ENCODE peak calls at places on chromosomes 11 and 22, in four cellular contexts. H, P, R and C are unnamed samples.

GRCh38 chr11:107139396-107139795 is 121.1 kb upstream of the GUCY1A2 start:
- DNase-seq in R (no peak), H (no peak), P (no peak), C (no peak)

GRCh38 chr11:46541593-46542371 is 52.0 kb downstream of the AMBRA1 start:
- DNase-seq in P (no peak), H (no peak), R (peak; percentile 76), C (no peak)

GRCh38 chr11:86873573-86874083 is 73.3 kb downstream of the PRSS23 start:
- DNase-seq in R (no peak), P (no peak), H (no peak), C (no peak)

GRCh38 chr22:43812149-43812842 is at the start of gene EFCAB6:
- DNase-seq in P (peak; percentile 93), R (peak; percentile 76), H (no peak), C (peak; percentile 96)

GRCh38 chr11:5317301-5317700 is 6.8 kb downstream of the OR51B2 start:
- DNase-seq in P (no peak), R (no peak), H (no peak), C (no peak)

GRCh38 chr11:65262775-65263174 is 1.0 kb downstream of the POLA2 start:
- DNase-seq in R (peak; percentile 25), P (no peak), H (no peak), C (no peak)

GRCh38 chr11:80593981-80594380 is 1153.2 kb upstream of the TENM4 start:
- DNase-seq in R (no peak), P (no peak), H (peak; percentile 28), C (no peak)

GRCh38 chr11:15967966-15968365 is 388.4 kb downstream of the SOX6 start:
- DNase-seq in R (no peak), P (no peak), H (no peak), C (no peak)

GRCh38 chr11:19060629-19061028 is at the start of gene MRGPRX2:
- DNase-seq in H (no peak), R (no peak), P (no peak), C (no peak)

DNA sequence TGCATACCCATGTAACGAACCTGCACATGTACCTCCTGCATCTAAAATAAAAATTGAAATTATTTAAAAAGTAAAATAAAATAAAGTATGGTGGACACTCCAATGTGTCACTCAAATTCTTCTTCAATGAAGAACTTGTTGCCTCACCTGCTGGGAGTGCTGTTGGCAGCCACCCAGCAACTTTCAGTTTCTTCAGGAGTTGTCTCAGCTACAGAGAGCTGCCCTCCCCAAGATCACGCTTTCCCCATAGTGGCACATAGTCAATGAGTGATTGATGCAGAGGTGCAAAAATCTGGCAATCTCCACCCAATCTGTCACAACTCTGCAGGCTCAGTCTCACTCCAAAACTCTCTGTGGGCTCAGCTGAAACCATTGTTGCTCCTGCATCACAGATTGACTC is 92.3 kb upstream of the C11orf87 start:
- DNase-seq in P (no peak), H (no peak), R (no peak), C (no peak)
- TF ChIP-seq ELF4 in P (no peak), H (no peak), R (no peak), C (no peak)

DNA sequence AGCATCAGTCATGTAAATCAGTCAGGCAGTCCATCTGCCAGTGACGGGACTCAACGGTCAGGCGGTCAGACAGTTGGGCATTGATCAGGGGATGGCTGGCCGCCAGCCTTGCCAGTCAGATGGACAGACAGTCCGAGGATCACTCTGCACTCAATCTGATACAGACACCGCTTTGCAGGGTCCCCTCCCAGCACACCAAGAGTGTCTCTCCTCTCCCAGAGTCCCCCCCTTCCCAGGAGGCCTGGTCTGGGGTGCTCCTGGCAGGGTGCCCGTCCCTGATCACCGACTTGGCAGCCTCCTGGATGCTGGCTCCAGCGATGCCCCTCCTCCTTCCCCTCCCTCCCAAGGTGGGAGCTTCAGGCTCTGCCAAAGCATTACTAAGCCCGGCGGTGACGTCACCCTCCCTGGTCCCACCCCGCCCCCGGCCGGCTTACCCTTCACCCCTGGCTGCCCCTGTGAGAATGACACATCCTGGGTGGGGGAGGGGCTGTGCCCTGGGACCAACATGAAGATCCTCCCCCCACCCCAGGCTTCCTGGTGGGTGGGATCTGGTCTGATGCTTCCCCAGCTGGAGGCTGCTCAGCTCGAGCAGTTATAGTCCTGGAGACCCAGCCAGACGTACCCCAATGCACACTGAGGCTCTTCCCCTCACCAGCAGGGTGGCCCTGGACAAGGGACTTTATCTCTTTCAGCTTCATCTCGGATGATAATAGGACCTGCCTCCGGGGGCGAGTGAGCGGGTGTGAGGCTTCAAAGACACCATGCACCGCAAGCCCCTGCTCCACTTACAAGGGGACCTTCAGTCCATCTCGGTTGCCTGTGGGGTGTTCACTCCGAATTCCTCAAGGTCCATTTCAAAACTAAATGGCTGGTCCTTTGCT is 69.2 kb downstream of the CD82 start:
- DNase-seq in R (peak; percentile 67), H (no peak), P (peak; percentile 80), C (peak; percentile 46)
- TF ChIP-seq ELF4 in R (no peak), H (no peak), P (no peak), C (no peak)

DNA sequence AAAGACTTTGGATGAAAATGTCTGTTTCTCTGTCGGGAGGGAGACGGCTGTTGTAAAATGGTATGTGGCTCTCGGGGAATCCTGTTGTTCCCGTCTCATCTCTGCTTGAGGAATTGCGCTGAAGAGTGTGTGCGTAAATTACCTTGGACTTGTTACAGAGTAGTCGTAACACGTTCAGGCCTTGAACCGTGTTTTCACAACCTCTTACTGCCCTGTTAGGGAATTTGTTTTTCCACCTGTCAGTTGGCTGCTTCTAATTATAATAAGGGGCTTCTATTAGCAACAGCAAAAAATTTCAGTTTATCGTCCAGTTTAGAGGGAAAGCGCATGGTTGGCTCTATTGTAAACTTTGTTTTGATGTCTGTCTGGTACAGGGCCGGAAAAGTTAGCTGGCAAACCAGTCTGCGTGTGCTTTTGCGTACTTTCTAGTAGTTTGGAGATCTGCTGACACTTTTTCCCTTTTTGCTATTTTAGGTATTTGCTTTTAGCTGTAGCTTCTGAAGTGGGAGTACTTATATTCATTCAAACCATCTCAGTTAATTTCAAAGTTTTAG is 1.5 kb downstream of the HIPK3 start:
- DNase-seq in P (no peak), R (no peak), H (peak; percentile 53), C (no peak)
- TF ChIP-seq ELF4 in P (no peak), R (no peak), H (no peak), C (no peak)

DNA sequence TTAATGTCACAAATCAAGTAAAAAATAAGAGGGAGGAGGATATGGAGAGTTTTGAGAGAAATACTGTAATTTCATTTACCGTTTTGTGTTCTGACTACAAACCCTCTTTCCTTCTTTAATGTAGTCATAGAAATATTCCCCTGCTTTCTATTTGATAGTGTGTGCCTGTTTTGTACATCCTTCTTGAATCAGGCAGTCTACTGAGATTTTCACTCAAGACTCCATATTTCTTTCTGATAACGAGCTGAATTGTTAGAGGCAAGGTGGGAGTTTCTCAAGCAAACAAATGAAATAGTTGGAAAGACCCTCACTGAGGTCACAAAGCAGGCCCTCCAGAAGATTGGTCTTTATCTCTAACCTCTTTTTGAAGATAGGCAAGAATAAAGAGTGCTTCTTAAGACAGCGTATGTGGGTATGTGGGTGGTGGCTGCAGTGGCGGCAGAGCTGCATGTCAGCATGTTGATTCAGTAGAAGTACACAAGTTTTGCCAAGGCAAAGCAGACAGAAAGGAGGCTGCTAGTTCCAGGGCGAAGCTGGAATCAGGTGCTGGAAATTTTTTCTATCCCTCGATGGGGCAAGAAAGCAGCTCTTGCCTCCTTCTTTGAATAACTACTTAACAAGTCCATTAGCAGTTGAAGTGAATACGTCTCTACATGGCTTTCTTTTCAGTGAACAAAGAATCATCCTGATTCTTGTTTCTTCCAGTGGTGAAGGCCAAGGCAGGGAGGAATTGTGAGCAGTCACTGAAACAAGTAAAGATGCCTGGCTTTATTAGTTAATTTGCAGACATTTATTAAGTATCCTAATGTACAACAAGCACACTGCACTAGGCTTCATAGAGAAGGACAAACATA is 164.2 kb downstream of the FAM76B start:
- DNase-seq in H (no peak), R (no peak), P (no peak), C (no peak)
- TF ChIP-seq ELF4 in H (no peak), R (no peak), P (no peak), C (no peak)